ENCODE peak calls at places on chromosomes 3 and 15, in eight cellular contexts. T, R, M, Q, E, F, I and G are unnamed samples.

GRCh38 chr3:197606468-197606867 is 50.7 kb upstream of the BDH1 start:
- DNase-seq in T (no peak), R (no peak), M (no peak), Q (no peak), E (no peak), F (no peak), I (no peak), G (no peak)

GRCh38 chr15:81301815-81302399 is 22.0 kb downstream of the STARD5 start:
- DNase-seq in T (no peak), R (no peak), M (no peak), Q (no peak), E (no peak), F (peak; percentile 58), I (peak; percentile 78), G (peak; percentile 70)

GRCh38 chr3:8280161-8280560 is 221.5 kb upstream of the LMCD1 start:
- DNase-seq in T (no peak), R (no peak), M (no peak), Q (no peak), E (no peak), F (no peak), I (no peak), G (no peak)

GRCh38 chr3:99410789-99411311 is 227.5 kb upstream of the COL8A1 start:
- DNase-seq in T (no peak), R (peak; percentile 5), M (no peak), Q (no peak), E (no peak), F (no peak), I (no peak), G (no peak)

GRCh38 chr3:197224034-197224444 is 74.4 kb downstream of the DLG1 start:
- DNase-seq in T (peak; percentile 42), R (peak; percentile 66), M (peak; percentile 25), Q (no peak), E (no peak), F (no peak), I (no peak), G (peak; percentile 54)

GRCh38 chr3:46876313-46877300 is 914 bp upstream of the PTH1R start:
- DNase-seq in T (no peak), R (no peak), M (no peak), Q (no peak), E (no peak), F (no peak), I (no peak), G (no peak)

GRCh38 chr15:41568350-41569017 is 9.5 kb downstream of the TYRO3 start:
- DNase-seq in T (no peak), R (no peak), M (no peak), Q (no peak), E (peak; percentile 85), F (no peak), I (no peak), G (peak; percentile 81)

GRCh38 chr15:25347707-25348106 is 91.1 kb downstream of the UBE3A start:
- DNase-seq in T (no peak), R (no peak), M (no peak), Q (no peak), E (no peak), F (no peak), I (no peak), G (no peak)

GRCh38 chr15:25784876-25785642 is 78.1 kb downstream of the ATP10A start:
- DNase-seq in T (no peak), R (no peak), M (no peak), Q (no peak), E (no peak), F (no peak), I (no peak), G (no peak)

GRCh38 chr3:38054166-38054991 is 15.4 kb downstream of the DLEC1 start:
- DNase-seq in T (no peak), R (no peak), M (no peak), Q (no peak), E (no peak), F (no peak), I (no peak), G (no peak)

GRCh38 chr3:11660242-11660641 is 16.5 kb upstream of the VGLL4 start:
- DNase-seq in T (no peak), R (no peak), M (no peak), Q (no peak), E (no peak), F (no peak), I (no peak), G (no peak)

GRCh38 chr15:80456517-80457497 is 52.6 kb downstream of the ARNT2 start:
- DNase-seq in T (no peak), R (no peak), M (no peak), Q (no peak), E (no peak), F (no peak), I (no peak), G (no peak)

GRCh38 chr15:70526221-70526973 is 237.0 kb downstream of the UACA start:
- DNase-seq in T (no peak), R (peak; percentile 87), M (no peak), Q (no peak), E (no peak), F (no peak), I (no peak), G (no peak)

GRCh38 chr3:113005622-113006021 is 14.8 kb downstream of the GTPBP8 start:
- DNase-seq in T (no peak), R (no peak), M (no peak), Q (no peak), E (no peak), F (no peak), I (no peak), G (no peak)

GRCh38 chr3:23263796-23264195 is 60.7 kb downstream of the UBE2E2 start:
- DNase-seq in T (no peak), R (peak; percentile 83), M (no peak), Q (no peak), E (no peak), F (no peak), I (no peak), G (no peak)

GRCh38 chr3:159762981-159763465 is 225.6 kb upstream of the IL12A start:
- DNase-seq in T (no peak), R (peak; percentile 86), M (peak; percentile 62), Q (no peak), E (peak; percentile 67), F (peak; percentile 29), I (no peak), G (peak; percentile 65)

GRCh38 chr15:39118510-39118909 is 462.4 kb upstream of the THBS1 start:
- DNase-seq in T (no peak), R (peak; percentile 83), M (no peak), Q (no peak), E (no peak), F (no peak), I (no peak), G (peak; percentile 21)